ENCODE peak calls at places on chromosomes 11 and 22, in four cellular contexts. J, W, K and R are unnamed samples.

GRCh38 chr11:113189909-113190667 is 124.3 kb upstream of the TTC12 start:
- DNase-seq in K (no peak), J (peak), W (no peak), R (no peak)

GRCh38 chr11:34250732-34251639 is 106.8 kb downstream of the ABTB2 start:
- DNase-seq in W (no peak), K (peak), J (peak), R (peak)

GRCh38 chr11:57482782-57483569 is 22.6 kb downstream of the RTN4RL2 start:
- DNase-seq in K (peak), J (peak), W (no peak), R (no peak)

GRCh38 chr11:126927628-126928027 is 72.9 kb downstream of the KIRREL3 start:
- DNase-seq in J (no peak), K (no peak), W (no peak), R (no peak)

GRCh38 chr11:79237676-79238075 is 203.2 kb downstream of the TENM4 start:
- DNase-seq in J (no peak), W (no peak), K (no peak), R (no peak)

GRCh38 chr11:26721967-26722366 is at the start of gene SLC5A12:
- DNase-seq in J (no peak), W (no peak), K (no peak), R (no peak)

GRCh38 chr11:74773481-74773880 is 24.8 kb downstream of the RNF169 start:
- DNase-seq in W (no peak), J (no peak), K (no peak), R (no peak)

GRCh38 chr11:14636119-14636518 is 7.5 kb upstream of the PDE3B start:
- DNase-seq in K (no peak), W (no peak), J (no peak), R (no peak)

GRCh38 chr11:60130496-60130895 is 42.0 kb downstream of the MS4A2 start:
- DNase-seq in W (no peak), K (peak), J (peak), R (peak)

GRCh38 chr11:6219359-6219758 is 14.0 kb downstream of the C11orf42 start:
- DNase-seq in K (no peak), W (no peak), J (peak), R (no peak)

GRCh38 chr11:11476971-11477645 is 124.1 kb upstream of the CSNK2A3 start:
- DNase-seq in W (no peak), K (peak), J (no peak), R (peak)

GRCh38 chr22:35872451-35872850 is 154.8 kb downstream of the APOL5 start:
- DNase-seq in J (no peak), K (no peak), W (no peak), R (no peak)

GRCh38 chr11:28447226-28447625 is 339.0 kb downstream of the METTL15 start:
- DNase-seq in J (peak), W (no peak), K (no peak), R (no peak)

GRCh38 chr22:27133951-27134664 is 476.7 kb downstream of the MIAT start:
- DNase-seq in K (no peak), W (no peak), J (peak), R (no peak)

GRCh38 chr22:36510384-36510783 is 3.5 kb upstream of the FOXRED2 start:
- DNase-seq in J (no peak), W (no peak), K (no peak), R (no peak)

GRCh38 chr22:22030493-22031182 is 48.1 kb upstream of the TOP3B start:
- DNase-seq in K (no peak), W (no peak), J (peak), R (no peak)

GRCh38 chr11:84993386-84993785 is 633.8 kb downstream of the DLG2 start:
- DNase-seq in K (no peak), W (no peak), J (peak), R (no peak)

GRCh38 chr22:23789121-23789520 is 2.4 kb downstream of the SMARCB1 start:
- DNase-seq in K (no peak), W (no peak), J (no peak), R (no peak)

GRCh38 chr11:48025983-48026340 is 45.6 kb downstream of the PTPRJ start:
- DNase-seq in W (no peak), K (no peak), J (no peak), R (no peak)

GRCh38 chr11:128738942-128739341 is 45.1 kb downstream of the FLI1 start:
- DNase-seq in W (no peak), J (no peak), K (no peak), R (no peak)

GRCh38 chr11:121610706-121611105 is 157.9 kb upstream of the SORL1-AS1 start:
- DNase-seq in K (no peak), J (no peak), W (no peak), R (peak)

GRCh38 chr22:39524753-39525657 is 4.6 kb downstream of the ATF4 start:
- DNase-seq in W (no peak), J (no peak), K (no peak), R (peak)

GRCh38 chr11:69480547-69481392 is 693 bp upstream of the LINC01488 start:
- DNase-seq in J (peak), W (no peak), K (no peak), R (no peak)

GRCh38 chr11:112167145-112167544 is at the start of gene TEX12:
- DNase-seq in W (no peak), K (no peak), J (no peak), R (no peak)

GRCh38 chr11:9470765-9471164 is 10.0 kb downstream of the ZNF143 start:
- DNase-seq in J (no peak), K (no peak), W (no peak), R (no peak)

GRCh38 chr22:22603470-22603947 is 40.9 kb upstream of the GGTLC2 start:
- DNase-seq in J (no peak), W (no peak), K (no peak), R (no peak)

GRCh38 chr11:78251083-78251699 is 62.5 kb downstream of the USP35 start:
- DNase-seq in W (no peak), K (no peak), J (no peak), R (no peak)

GRCh38 chr11:63892233-63892632 is 24.7 kb downstream of the RCOR2 start:
- DNase-seq in K (no peak), W (no peak), J (no peak), R (no peak)

GRCh38 chr11:130509942-130510341 is 61.5 kb downstream of the ADAMTS15 start:
- DNase-seq in J (no peak), W (no peak), K (no peak), R (no peak)

GRCh38 chr11:128291043-128291442 is 296.3 kb downstream of the ETS1 start:
- DNase-seq in K (no peak), W (no peak), J (no peak), R (no peak)

GRCh38 chr11:4071828-4072421 is 22.7 kb upstream of the RRM1 start:
- DNase-seq in W (no peak), K (no peak), J (no peak), R (no peak)

GRCh38 chr11:110317516-110317932 is 21.1 kb upstream of the RDX start:
- DNase-seq in W (peak), K (peak), J (no peak), R (no peak)